ENCODE peak calls at places on chromosomes 13 and 19, in six cellular contexts. One of them, this sample, is unnamed.

GRCh38 chr13:30898721-30899188 is 7.3 kb upstream of the MEDAG start:
- DNase-seq in spleen: no peak
- DNase-seq in H1: no peak
- DNase-seq in K562: no peak
- DNase-seq in stomach: no peak
- DNase-seq in ovary: no peak
- DNase-seq in this sample: peak; percentile 31

GRCh38 chr19:39070888-39071287 is 13.3 kb upstream of the ACP7 start:
- DNase-seq in spleen: no peak
- DNase-seq in H1: no peak
- DNase-seq in K562: no peak
- DNase-seq in stomach: no peak
- DNase-seq in ovary: no peak
- DNase-seq in this sample: no peak

GRCh38 chr13:27962982-27963381 is 6.1 kb downstream of the CDX2 start:
- DNase-seq in spleen: no peak
- DNase-seq in H1: no peak
- DNase-seq in K562: no peak
- DNase-seq in stomach: no peak
- DNase-seq in ovary: no peak
- DNase-seq in this sample: no peak

GRCh38 chr13:39410089-39410901 is 192.7 kb downstream of the LHFPL6 start:
- DNase-seq in spleen: no peak
- DNase-seq in H1: no peak
- DNase-seq in K562: no peak
- DNase-seq in stomach: no peak
- DNase-seq in ovary: no peak
- DNase-seq in this sample: no peak

GRCh38 chr19:39729594-39729993 is 8.2 kb downstream of the CLC start:
- DNase-seq in spleen: no peak
- DNase-seq in H1: no peak
- DNase-seq in K562: no peak
- DNase-seq in stomach: no peak
- DNase-seq in ovary: no peak
- DNase-seq in this sample: no peak

GRCh38 chr19:53091413-53091812 is 11.8 kb downstream of the ZNF160 start:
- DNase-seq in spleen: no peak
- DNase-seq in H1: peak; percentile 79
- DNase-seq in K562: no peak
- DNase-seq in stomach: no peak
- DNase-seq in ovary: no peak
- DNase-seq in this sample: no peak

GRCh38 chr13:23794267-23795161 is 94.7 kb downstream of the MIPEP start:
- DNase-seq in spleen: no peak
- DNase-seq in H1: no peak
- DNase-seq in K562: no peak
- DNase-seq in stomach: no peak
- DNase-seq in ovary: no peak
- DNase-seq in this sample: no peak

GRCh38 chr13:114079601-114080536 is 52.6 kb downstream of the RASA3 start:
- DNase-seq in spleen: peak; percentile 75
- DNase-seq in H1: no peak
- DNase-seq in K562: no peak
- DNase-seq in stomach: no peak
- DNase-seq in ovary: peak; percentile 27
- DNase-seq in this sample: peak; percentile 10

GRCh38 chr19:42132851-42133528 is 744 bp upstream of the POU2F2 start:
- DNase-seq in spleen: peak; percentile 96
- DNase-seq in H1: peak; percentile 70
- DNase-seq in K562: peak; percentile 89
- DNase-seq in stomach: peak; percentile 78
- DNase-seq in ovary: peak; percentile 73
- DNase-seq in this sample: peak; percentile 35

GRCh38 chr19:33299061-33299665 is 3.2 kb downstream of the CEBPA start:
- DNase-seq in spleen: no peak
- DNase-seq in H1: no peak
- DNase-seq in K562: no peak
- DNase-seq in stomach: no peak
- DNase-seq in ovary: no peak
- DNase-seq in this sample: no peak

GRCh38 chr19:44776402-44777096 is 1.1 kb upstream of the CBLC start:
- DNase-seq in spleen: no peak
- DNase-seq in H1: no peak
- DNase-seq in K562: no peak
- DNase-seq in stomach: peak; percentile 89
- DNase-seq in ovary: no peak
- DNase-seq in this sample: no peak

GRCh38 chr19:41694831-41695635 is 7.0 kb upstream of the CEACAM7 start:
- DNase-seq in spleen: peak; percentile 38
- DNase-seq in H1: no peak
- DNase-seq in K562: no peak
- DNase-seq in stomach: no peak
- DNase-seq in ovary: no peak
- DNase-seq in this sample: no peak

GRCh38 chr13:31556376-31556775 is 182.9 kb upstream of the RXFP2 start:
- DNase-seq in spleen: no peak
- DNase-seq in H1: no peak
- DNase-seq in K562: no peak
- DNase-seq in stomach: no peak
- DNase-seq in ovary: no peak
- DNase-seq in this sample: no peak

GRCh38 chr13:85405316-85405897 is 393.8 kb downstream of the SLITRK6 start:
- DNase-seq in spleen: no peak
- DNase-seq in H1: no peak
- DNase-seq in K562: no peak
- DNase-seq in stomach: no peak
- DNase-seq in ovary: no peak
- DNase-seq in this sample: no peak

GRCh38 chr13:59750860-59751259 is 412.9 kb downstream of the DIAPH3 start:
- DNase-seq in spleen: no peak
- DNase-seq in H1: peak; percentile 31
- DNase-seq in K562: no peak
- DNase-seq in stomach: no peak
- DNase-seq in ovary: no peak
- DNase-seq in this sample: no peak

GRCh38 chr13:103203750-103204330 is 137.6 kb upstream of the SLC10A2 start:
- DNase-seq in spleen: no peak
- DNase-seq in H1: no peak
- DNase-seq in K562: no peak
- DNase-seq in stomach: no peak
- DNase-seq in ovary: no peak
- DNase-seq in this sample: no peak

GRCh38 chr19:17389957-17390664 is 3.9 kb downstream of the CCDC194 start:
- DNase-seq in spleen: no peak
- DNase-seq in H1: no peak
- DNase-seq in K562: peak; percentile 31
- DNase-seq in stomach: no peak
- DNase-seq in ovary: no peak
- DNase-seq in this sample: no peak

GRCh38 chr19:17390665-17391370 is 3.2 kb downstream of the CCDC194 start:
- DNase-seq in spleen: peak; percentile 96
- DNase-seq in H1: peak; percentile 71
- DNase-seq in K562: peak; percentile 97
- DNase-seq in stomach: peak; percentile 90
- DNase-seq in ovary: peak; percentile 93
- DNase-seq in this sample: peak; percentile 80

GRCh38 chr19:17393914-17394313 is at the start of gene CCDC194:
- DNase-seq in spleen: no peak
- DNase-seq in H1: no peak
- DNase-seq in K562: no peak
- DNase-seq in stomach: no peak
- DNase-seq in ovary: peak; percentile 67
- DNase-seq in this sample: no peak

GRCh38 chr19:17389288-17389687 is 4.7 kb downstream of the CCDC194 start:
- DNase-seq in spleen: no peak
- DNase-seq in H1: no peak
- DNase-seq in K562: no peak
- DNase-seq in stomach: no peak
- DNase-seq in ovary: no peak
- DNase-seq in this sample: no peak

GRCh38 chr19:17391371-17392151 is 2.4 kb downstream of the CCDC194 start:
- DNase-seq in spleen: no peak
- DNase-seq in H1: no peak
- DNase-seq in K562: no peak
- DNase-seq in stomach: no peak
- DNase-seq in ovary: no peak
- DNase-seq in this sample: no peak
- TF ChIP-seq CTCF in spleen: peak; percentile 44
- TF ChIP-seq CTCF in H1: no peak
- TF ChIP-seq CTCF in K562: no peak
- TF ChIP-seq CTCF in stomach: no peak
- TF ChIP-seq CTCF in ovary: no peak
- TF ChIP-seq CTCF in this sample: no peak

DNA sequence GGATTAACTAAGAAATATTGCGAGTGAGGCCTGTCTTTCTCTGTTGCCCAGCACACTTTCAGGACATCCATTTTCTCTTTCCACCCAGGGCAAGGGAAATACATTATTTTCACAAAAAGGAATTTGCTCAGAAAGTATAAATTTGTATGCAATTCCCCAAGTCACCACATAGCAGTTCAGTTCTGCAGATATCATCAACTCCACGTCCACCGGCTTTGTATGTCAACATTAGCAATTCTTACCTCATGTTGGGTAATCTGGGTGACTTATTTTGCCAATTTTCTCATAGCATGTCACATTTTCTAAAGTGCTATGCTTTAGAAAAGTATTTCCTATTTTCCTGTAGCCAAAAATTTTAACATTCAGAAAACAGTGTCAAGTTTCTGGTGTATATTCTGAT is 501.8 kb downstream of the EFNB2 start:
- DNase-seq in spleen: no peak
- DNase-seq in H1: no peak
- DNase-seq in K562: no peak
- DNase-seq in stomach: no peak
- DNase-seq in ovary: no peak
- DNase-seq in this sample: no peak
- H3K4me1 ChIP-seq in spleen: no peaks in the 10 kb centered on the region
- H3K4me1 ChIP-seq in H1: no peaks in the 10 kb centered on the region
- H3K4me1 ChIP-seq in K562: no peaks in the 10 kb centered on the region
- H3K4me1 ChIP-seq in stomach: no peaks in the 10 kb centered on the region
- H3K4me1 ChIP-seq in ovary: no peaks in the 10 kb centered on the region
- H3K4me1 ChIP-seq in this sample: no peaks in the 10 kb centered on the region

DNA sequence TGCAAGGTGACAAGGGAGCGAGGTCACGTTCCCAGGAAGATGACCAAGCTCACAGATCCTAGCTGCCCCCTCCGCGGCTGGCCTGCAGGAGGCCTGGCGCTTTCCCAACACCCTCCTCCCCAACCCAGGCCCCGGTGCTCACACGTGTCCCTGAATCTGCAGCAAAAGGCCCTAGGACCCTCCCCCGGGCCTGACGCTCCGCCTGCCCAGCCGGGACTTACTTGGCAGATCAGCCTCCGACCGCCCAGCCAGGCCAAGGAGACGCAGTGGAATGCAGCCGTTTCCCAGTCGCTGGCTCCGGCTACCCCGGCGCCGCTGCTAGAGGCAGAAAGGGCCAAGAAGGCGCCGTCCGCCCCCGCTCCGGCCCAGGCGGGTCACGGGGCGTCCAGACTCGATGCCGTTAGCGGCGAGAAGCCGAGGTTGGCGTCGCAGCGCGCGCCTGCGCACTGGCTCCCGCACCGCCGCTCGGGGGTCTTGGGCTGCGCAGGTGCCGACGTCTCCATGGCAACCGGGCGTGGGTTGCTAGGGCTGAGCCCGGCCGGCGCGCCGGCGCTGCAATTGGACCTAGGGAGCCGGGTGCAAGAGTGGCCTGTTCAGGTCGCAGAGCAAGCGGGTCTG is at the start of gene PNMA8A:
- DNase-seq in spleen: peak; percentile 74
- DNase-seq in H1: peak; percentile 74
- DNase-seq in K562: peak; percentile 89
- DNase-seq in stomach: peak; percentile 44
- DNase-seq in ovary: peak; percentile 87
- DNase-seq in this sample: no peak
- TF ChIP-seq POLR2A in spleen: no peak
- TF ChIP-seq POLR2A in H1: no peak
- TF ChIP-seq POLR2A in K562: peak; percentile 78
- TF ChIP-seq POLR2A in stomach: no peak
- TF ChIP-seq POLR2A in ovary: peak; percentile 12
- TF ChIP-seq POLR2A in this sample: no peak

GRCh38 chr19:23404676-23405075 is 9.4 kb upstream of the ZNF91 start:
- DNase-seq in spleen: no peak
- DNase-seq in H1: no peak
- DNase-seq in K562: no peak
- DNase-seq in stomach: no peak
- DNase-seq in ovary: no peak
- DNase-seq in this sample: no peak
- TF ChIP-seq CTCF in spleen: no peak
- TF ChIP-seq CTCF in H1: no peak
- TF ChIP-seq CTCF in K562: no peak
- TF ChIP-seq CTCF in stomach: no peak
- TF ChIP-seq CTCF in ovary: no peak
- TF ChIP-seq CTCF in this sample: no peak

This sample was measured in tibial nerve.